ENCODE peak calls at places on chromosome 19, in four cellular contexts. B, S, U and X are unnamed samples. For H3K4me1, the result is how much of the 10 kb centered on the place peaks cover.

GRCh38 chr19:33714149-33714548 is 82.5 kb upstream of the KCTD15 start:
- DNase-seq in B (no peak), S (no peak), U (no peak), X (no peak)

GRCh38 chr19:5430237-5430636 is 25.0 kb upstream of the ZNRF4 start:
- DNase-seq in B (no peak), S (no peak), U (no peak), X (no peak)

GRCh38 chr19:45099465-45100201 is 6.7 kb downstream of the PPP1R37 start:
- DNase-seq in B (peak), S (no peak), U (no peak), X (no peak)

GRCh38 chr19:50723069-50723468 is at the start of gene CLEC11A:
- DNase-seq in B (peak), S (peak), U (peak), X (no peak)

GRCh38 chr19:40424637-40425449 is 949 bp downstream of the SERTAD1 start:
- DNase-seq in B (peak), S (no peak), U (no peak), X (no peak)

GRCh38 chr19:30268601-30269000 is 103.6 kb upstream of the ZNF536 start:
- DNase-seq in B (no peak), S (no peak), U (no peak), X (no peak)

GRCh38 chr19:35722461-35722860 is 4.7 kb downstream of the KMT2B start:
- DNase-seq in B (no peak), S (no peak), U (no peak), X (no peak)

GRCh38 chr19:33273881-33274662 is 28.3 kb downstream of the CEBPA start:
- DNase-seq in B (peak), S (no peak), U (no peak), X (no peak)

GRCh38 chr19:50378863-50379236 is 2.6 kb downstream of the NR1H2 start:
- DNase-seq in B (no peak), S (no peak), U (no peak), X (no peak)

GRCh38 chr19:54485846-54486245 is 12.8 kb upstream of the CDC42EP5 start:
- DNase-seq in B (no peak), S (no peak), U (no peak), X (no peak)

GRCh38 chr19:19740755-19741154 is 7.8 kb upstream of the ZNF14 start:
- DNase-seq in B (no peak), S (no peak), U (no peak), X (no peak)

GRCh38 chr19:13241321-13242104 is 91.3 kb downstream of the IER2 start:
- DNase-seq in B (no peak), S (no peak), U (no peak), X (no peak)
- TF ChIP-seq CTCF in B (no peak), S (no peak), U (no peak), X (no peak)

GRCh38 chr19:47379398-47379938 is 30.4 kb downstream of the DHX34 start:
- DNase-seq in B (no peak), S (no peak), U (no peak), X (no peak)
- H3K4me1 ChIP-seq in B (under half), S (under half), U (under half), X (under half)

DNA sequence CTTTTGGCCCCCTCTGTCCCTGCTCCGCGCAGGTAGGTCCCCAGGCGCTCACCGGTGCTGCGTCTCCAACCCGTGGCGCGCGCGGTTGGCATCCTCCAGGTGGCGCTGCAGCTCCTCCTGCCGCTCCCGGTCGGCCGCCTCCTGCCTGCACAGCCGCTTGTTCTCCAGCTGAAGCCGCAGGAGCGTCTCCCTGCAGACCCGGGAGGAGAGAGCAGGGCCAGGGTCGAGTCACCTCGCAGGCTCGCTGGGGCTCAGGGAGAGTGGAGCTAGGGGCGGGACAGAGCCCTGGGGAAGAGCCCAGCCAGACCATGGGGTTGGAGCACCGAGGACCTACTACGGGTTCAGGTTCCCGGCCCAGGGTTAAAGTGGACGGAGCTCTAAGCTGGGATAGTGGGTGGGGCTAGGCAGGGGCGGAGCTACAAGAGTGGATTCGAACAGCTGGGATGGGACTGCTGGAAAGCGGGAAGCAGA is 9.3 kb downstream of the HOOK2 start:
- DNase-seq in B (peak), S (peak), U (peak), X (peak)
- H3K4me3 ChIP-seq in B (peak), S (peak), U (peak), X (peak)

GRCh38 chr19:13256918-13257317 is 106.7 kb downstream of the IER2 start:
- DNase-seq in B (no peak), S (no peak), U (no peak), X (no peak)

GRCh38 chr19:13255041-13255718 is 105.0 kb downstream of the IER2 start:
- DNase-seq in B (no peak), S (no peak), U (no peak), X (no peak)

GRCh38 chr19:13255719-13256059 is 105.5 kb downstream of the IER2 start:
- DNase-seq in B (no peak), S (no peak), U (no peak), X (no peak)

GRCh38 chr19:13262450-13262849 is 112.2 kb downstream of the IER2 start:
- DNase-seq in B (peak), S (no peak), U (no peak), X (no peak)

DNA sequence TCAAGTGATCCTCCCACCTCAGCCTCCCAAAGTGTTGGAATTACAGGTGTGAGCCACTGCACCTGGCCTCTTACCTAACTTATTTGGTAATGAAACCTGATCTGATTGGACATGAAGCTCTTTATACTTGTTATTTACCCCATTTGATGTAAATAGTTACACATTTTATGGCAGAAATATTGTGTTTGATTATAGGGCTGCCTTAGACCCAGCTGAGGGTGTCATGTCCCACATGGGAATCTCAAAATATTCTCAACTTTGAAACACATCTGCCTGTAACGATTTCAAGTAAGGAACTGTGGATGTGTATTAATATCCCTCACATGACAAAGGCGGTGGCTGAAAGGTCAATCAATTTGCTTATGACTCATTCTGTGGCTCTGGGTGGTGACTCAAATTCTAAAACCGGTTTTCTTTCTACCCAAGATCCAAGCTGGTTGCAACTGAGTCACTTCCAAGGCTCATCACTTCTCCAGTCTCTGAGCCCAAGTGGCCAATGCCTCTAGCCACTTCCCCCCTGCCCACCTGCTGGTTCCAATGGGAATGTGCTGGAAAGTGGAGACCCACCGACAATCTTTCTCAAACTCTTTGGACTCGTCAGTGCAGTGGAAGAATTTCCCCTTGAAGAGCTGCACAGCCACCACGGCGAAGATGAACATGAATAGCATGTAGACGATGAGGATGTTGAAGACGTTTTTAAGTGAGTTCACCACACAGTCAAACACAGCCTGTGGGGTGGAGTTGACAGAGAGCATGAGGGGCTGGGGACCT is 110.9 kb downstream of the IER2 start:
- DNase-seq in B (peak), S (no peak), U (no peak), X (peak)
- TF ChIP-seq CTCF in B (peak), S (no peak), U (no peak), X (no peak)

GRCh38 chr19:18651300-18651699 is 14.5 kb downstream of the KLHL26 start:
- DNase-seq in B (no peak), S (no peak), U (no peak), X (no peak)

GRCh38 chr19:18648971-18649310 is 12.1 kb downstream of the KLHL26 start:
- DNase-seq in B (no peak), S (no peak), U (no peak), X (no peak)

GRCh38 chr19:18650468-18651001 is 13.7 kb downstream of the KLHL26 start:
- DNase-seq in B (peak), S (peak), U (peak), X (peak)

GRCh38 chr19:18649371-18650047 is 12.7 kb downstream of the KLHL26 start:
- DNase-seq in B (peak), S (peak), U (peak), X (no peak)

DNA sequence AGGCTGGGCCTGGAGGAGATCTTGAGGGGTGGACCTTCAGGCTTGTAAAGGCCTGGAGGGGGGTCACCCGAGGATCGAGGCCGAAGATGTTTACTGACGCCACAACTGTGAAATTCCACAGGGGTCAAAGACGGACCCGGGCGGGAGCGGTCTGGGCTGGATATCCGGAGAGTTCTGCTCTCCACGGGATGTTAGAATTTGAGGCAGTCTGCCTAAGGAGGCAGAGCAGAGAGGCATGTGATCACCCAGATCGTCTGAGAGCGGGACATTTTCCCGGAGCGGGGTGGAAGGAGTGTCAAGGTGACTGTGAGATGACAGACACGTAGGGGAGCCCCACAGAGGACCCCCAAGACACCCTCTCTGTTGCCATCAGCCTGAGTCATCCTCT is 13.2 kb downstream of the KLHL26 start:
- DNase-seq in B (peak), S (peak), U (peak), X (no peak)
- H3K4me1 ChIP-seq in B (under half), S (half or more), U (under half), X (under half)